ENCODE peak calls at places on chromosome 21, in eight cellular contexts. K, T, P, V, Q, R, H and U are unnamed samples.

GRCh38 chr21:42569732-42570301 is 56.2 kb downstream of the SLC37A1 start:
- DNase-seq in K (no peak), T (peak), P (no peak), V (no peak), Q (no peak), R (no peak), H (no peak), U (no peak)

GRCh38 chr21:33817663-33818433 is 97.8 kb downstream of the ATP5PO start:
- DNase-seq in K (no peak), T (no peak), P (no peak), V (no peak), Q (no peak), R (no peak), H (no peak), U (no peak)

GRCh38 chr21:36744560-36745231 is 45.8 kb downstream of the SIM2 start:
- DNase-seq in K (no peak), T (no peak), P (no peak), V (no peak), Q (no peak), R (no peak), H (no peak), U (peak)

GRCh38 chr21:26918318-26919065 is 48.4 kb downstream of the ADAMTS5 start:
- DNase-seq in K (no peak), T (no peak), P (no peak), V (peak), Q (peak), R (peak), H (no peak), U (peak)

GRCh38 chr21:39451332-39452206 is at the start of gene SH3BGR:
- DNase-seq in K (peak), T (no peak), P (no peak), V (peak), Q (no peak), R (peak), H (no peak), U (peak)

GRCh38 chr21:41816583-41817165 is 49.8 kb upstream of the RIPK4 start:
- DNase-seq in K (peak), T (peak), P (no peak), V (peak), Q (peak), R (peak), H (peak), U (peak)

GRCh38 chr21:14688412-14688811 is 142.3 kb upstream of the SAMSN1 start:
- DNase-seq in K (no peak), T (no peak), P (no peak), V (no peak), Q (no peak), R (no peak), H (no peak), U (no peak)

GRCh38 chr21:33121715-33122475 is 52.0 kb downstream of the OLIG1 start:
- DNase-seq in K (peak), T (no peak), P (no peak), V (peak), Q (no peak), R (peak), H (no peak), U (peak)

GRCh38 chr21:37380349-37381323 is 14.1 kb downstream of the DYRK1A start:
- DNase-seq in K (no peak), T (no peak), P (no peak), V (no peak), Q (no peak), R (no peak), H (no peak), U (no peak)

GRCh38 chr21:28639742-28640141 is 352.9 kb downstream of the LTN1 start:
- DNase-seq in K (peak), T (no peak), P (no peak), V (no peak), Q (no peak), R (peak), H (no peak), U (peak)

GRCh38 chr21:44486302-44486701 is 31.0 kb downstream of the LRRC3 start:
- DNase-seq in K (no peak), T (no peak), P (no peak), V (no peak), Q (no peak), R (no peak), H (no peak), U (no peak)

GRCh38 chr21:19908386-19908785 is 1089.8 kb upstream of the NCAM2 start:
- DNase-seq in K (no peak), T (no peak), P (no peak), V (no peak), Q (no peak), R (no peak), H (no peak), U (no peak)

GRCh38 chr21:16633851-16634521 is 878.9 kb upstream of the CXADR start:
- DNase-seq in K (peak), T (no peak), P (no peak), V (peak), Q (no peak), R (peak), H (no peak), U (no peak)

GRCh38 chr21:42505090-42505726 is 8.4 kb upstream of the SLC37A1 start:
- DNase-seq in K (no peak), T (no peak), P (no peak), V (no peak), Q (no peak), R (no peak), H (no peak), U (no peak)